ENCODE peak calls at places on chromosomes 3 and 15, in five cellular contexts. Z is fibroblast of pulmonary artery, G is psoas muscle, D is lower leg skin, B is foreskin fibroblast. F is an unnamed sample.

GRCh38 chr15:79901958-79902357 is 5.1 kb upstream of the MTHFS start:
- DNase-seq in Z (peak), G (no peak), D (no peak), B (no peak), F (no peak)

GRCh38 chr3:39144748-39145380 is 8.5 kb downstream of the CSRNP1 start:
- DNase-seq in Z (no peak), G (no peak), D (peak), B (no peak), F (no peak)

GRCh38 chr3:143078883-143079282 is 40.7 kb upstream of the CHST2 start:
- DNase-seq in Z (peak), G (no peak), D (no peak), B (peak), F (no peak)

GRCh38 chr3:128969993-128970740 is 23.7 kb downstream of the CFAP92 start:
- DNase-seq in Z (peak), G (peak), D (no peak), B (peak), F (peak)

GRCh38 chr3:140198242-140198641 is 263.3 kb downstream of the CLSTN2 start:
- DNase-seq in Z (no peak), G (no peak), D (no peak), B (no peak), F (no peak)

GRCh38 chr3:186826316-186826977 is 16.1 kb upstream of the ADIPOQ start:
- DNase-seq in Z (no peak), G (no peak), D (peak), B (peak), F (no peak)

GRCh38 chr3:101574388-101575156 is 592 bp downstream of the PCNP start:
- DNase-seq in Z (peak), G (peak), D (peak), B (peak), F (peak)

GRCh38 chr3:169787120-169787519 is 13.9 kb downstream of the MYNN start:
- DNase-seq in Z (no peak), G (no peak), D (no peak), B (no peak), F (no peak)

GRCh38 chr15:25170781-25171110 is 216.0 kb downstream of the SNRPN start:
- DNase-seq in Z (no peak), G (no peak), D (no peak), B (no peak), F (no peak)

GRCh38 chr3:57956119-57956832 is 51.9 kb upstream of the FLNB start:
- DNase-seq in Z (peak), G (no peak), D (no peak), B (peak), F (no peak)

GRCh38 chr3:18989237-18989812 is 159.0 kb upstream of the KCNH8 start:
- DNase-seq in Z (no peak), G (no peak), D (no peak), B (no peak), F (no peak)

GRCh38 chr3:15858547-15859506 is 61.0 kb upstream of the ANKRD28 start:
- DNase-seq in Z (no peak), G (peak), D (peak), B (peak), F (no peak)

GRCh38 chr3:53188720-53189119 is 27.7 kb downstream of the PRKCD start:
- DNase-seq in Z (no peak), G (peak), D (no peak), B (no peak), F (no peak)

GRCh38 chr3:30300844-30301243 is 305.6 kb upstream of the TGFBR2 start:
- DNase-seq in Z (no peak), G (no peak), D (no peak), B (no peak), F (no peak)

GRCh38 chr3:77906102-77906709 is 866.3 kb downstream of the ROBO2 start:
- DNase-seq in Z (no peak), G (no peak), D (no peak), B (no peak), F (no peak)

GRCh38 chr3:195806916-195807231 is 4.9 kb downstream of the MUC4 start:
- DNase-seq in Z (no peak), G (no peak), D (no peak), B (no peak), F (no peak)

GRCh38 chr3:122476532-122476931 is 38.2 kb downstream of the KPNA1 start:
- DNase-seq in Z (no peak), G (no peak), D (no peak), B (no peak), F (no peak)

GRCh38 chr3:69700949-69701348 is 38.3 kb upstream of the MITF start:
- DNase-seq in Z (no peak), G (no peak), D (no peak), B (no peak), F (no peak)

GRCh38 chr3:139427283-139428060 is 38.0 kb upstream of the COPB2 start:
- DNase-seq in Z (peak), G (no peak), D (no peak), B (peak), F (peak)

GRCh38 chr15:63553388-63553791 is 43.8 kb upstream of the FBXL22 start:
- DNase-seq in Z (peak), G (no peak), D (no peak), B (peak), F (peak)
- H3K4me3 ChIP-seq in Z (peak), G (no peak), D (no peak), B (peak), F (no peak)

DNA sequence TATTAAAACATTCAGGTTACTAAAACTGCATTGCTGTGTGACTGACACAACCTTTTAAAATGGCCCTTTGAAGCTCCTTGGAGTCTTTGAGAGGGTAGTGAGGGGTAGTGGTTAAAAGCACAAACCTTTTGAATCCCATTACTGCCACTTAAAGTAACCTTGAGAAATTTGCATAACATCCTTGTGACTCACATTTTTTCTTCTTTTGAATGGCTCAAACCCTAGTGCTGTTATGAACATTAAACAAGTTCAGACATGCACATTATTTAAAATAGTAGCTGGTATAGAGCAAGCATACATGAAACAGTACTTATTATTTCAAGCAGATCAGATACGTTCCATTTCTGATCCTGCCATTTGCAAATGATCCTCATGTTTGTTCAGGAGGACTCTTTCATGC is 3.7 kb upstream of the CLDN1 start:
- DNase-seq in Z (peak), G (no peak), D (no peak), B (peak), F (no peak)
- H3K4me3 ChIP-seq in Z (no peak), G (no peak), D (no peak), B (no peak), F (no peak)

DNA sequence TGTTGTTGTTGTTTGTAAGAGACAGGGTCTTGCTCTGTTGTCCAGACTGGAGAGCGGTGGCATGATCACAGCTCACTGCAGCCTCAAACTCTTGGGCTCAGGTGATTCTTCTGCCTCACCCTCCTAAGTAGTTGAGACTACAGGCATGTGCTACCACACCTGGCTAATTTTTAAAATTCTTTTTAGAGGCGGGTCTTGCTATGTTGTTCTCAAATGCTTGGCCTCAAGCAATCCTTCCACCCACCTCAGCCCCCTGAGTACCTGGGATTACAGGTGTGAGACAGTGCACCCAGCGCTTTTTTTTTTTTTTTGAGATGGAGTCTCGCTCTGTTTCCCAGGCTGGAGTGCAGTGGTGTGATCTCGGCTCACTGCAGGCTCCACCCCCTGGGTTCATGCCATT is 46.7 kb downstream of the TMOD3 start:
- DNase-seq in Z (no peak), G (no peak), D (no peak), B (no peak), F (no peak)
- H3K4me3 ChIP-seq in Z (no peak), G (no peak), D (no peak), B (no peak), F (no peak)

DNA sequence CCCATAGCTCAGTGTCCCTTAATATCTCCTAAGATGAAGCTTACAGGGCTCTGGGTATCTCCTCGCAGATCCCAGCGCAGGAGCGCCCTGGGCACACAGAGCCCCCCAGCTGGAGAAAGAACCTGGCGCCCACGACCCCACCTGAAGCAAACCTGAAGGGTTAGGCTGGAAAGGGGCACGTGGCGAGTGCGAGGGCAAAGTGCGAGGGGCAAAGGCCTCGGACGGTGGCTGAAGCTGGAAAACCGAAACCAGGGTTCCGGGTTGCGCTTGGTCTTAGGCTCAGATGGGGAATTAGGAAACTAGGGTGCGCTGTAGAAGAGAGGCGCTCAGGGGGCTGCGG is 3.9 kb downstream of the SOX14 start:
- DNase-seq in Z (no peak), G (peak), D (no peak), B (peak), F (no peak)
- H3K4me3 ChIP-seq in Z (peak), G (peak), D (peak), B (peak), F (peak)

GRCh38 chr3:108322352-108322751 is 26.0 kb downstream of the HHLA2 start:
- DNase-seq in Z (no peak), G (no peak), D (no peak), B (no peak), F (no peak)
- H3K4me3 ChIP-seq in Z (no peak), G (no peak), D (no peak), B (no peak), F (no peak)

DNA sequence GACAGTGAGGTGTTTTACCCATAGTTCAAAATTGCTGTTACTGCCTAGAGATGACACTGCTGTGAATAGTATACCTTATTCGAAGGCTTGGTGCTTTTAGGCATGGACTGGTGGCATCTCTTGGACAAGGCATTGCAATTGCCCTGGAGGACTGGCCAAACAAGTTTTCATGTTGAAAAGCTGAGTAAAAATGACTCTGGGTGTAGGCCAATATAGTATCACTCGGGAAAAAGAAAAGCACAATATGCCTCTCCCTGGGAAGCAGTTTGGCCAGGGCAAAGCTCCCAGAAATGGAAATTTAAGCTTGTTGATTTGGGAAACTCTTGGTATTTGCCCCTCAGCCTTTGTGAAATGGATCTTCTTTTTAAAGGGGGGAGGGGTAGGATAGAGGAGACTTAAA is 54.8 kb downstream of the ZNF609 start:
- DNase-seq in Z (no peak), G (no peak), D (no peak), B (no peak), F (no peak)
- H3K4me3 ChIP-seq in Z (no peak), G (no peak), D (no peak), B (no peak), F (no peak)

GRCh38 chr3:171811913-171812321 is 1.6 kb upstream of the PLD1 start:
- DNase-seq in Z (peak), G (no peak), D (no peak), B (peak), F (no peak)

GRCh38 chr3:171809513-171810277 is 588 bp downstream of the PLD1 start:
- DNase-seq in Z (peak), G (peak), D (peak), B (peak), F (no peak)

GRCh38 chr3:171810278-171811058 is at the start of gene PLD1:
- DNase-seq in Z (peak), G (peak), D (no peak), B (peak), F (no peak)

GRCh38 chr3:171812811-171813210 is 2.5 kb upstream of the PLD1 start:
- DNase-seq in Z (no peak), G (no peak), D (no peak), B (peak), F (no peak)

GRCh38 chr3:171811059-171811912 is 1.0 kb upstream of the PLD1 start:
- DNase-seq in Z (peak), G (no peak), D (no peak), B (peak), F (no peak)
- H3K4me3 ChIP-seq in Z (peak), G (peak), D (no peak), B (peak), F (no peak)

DNA sequence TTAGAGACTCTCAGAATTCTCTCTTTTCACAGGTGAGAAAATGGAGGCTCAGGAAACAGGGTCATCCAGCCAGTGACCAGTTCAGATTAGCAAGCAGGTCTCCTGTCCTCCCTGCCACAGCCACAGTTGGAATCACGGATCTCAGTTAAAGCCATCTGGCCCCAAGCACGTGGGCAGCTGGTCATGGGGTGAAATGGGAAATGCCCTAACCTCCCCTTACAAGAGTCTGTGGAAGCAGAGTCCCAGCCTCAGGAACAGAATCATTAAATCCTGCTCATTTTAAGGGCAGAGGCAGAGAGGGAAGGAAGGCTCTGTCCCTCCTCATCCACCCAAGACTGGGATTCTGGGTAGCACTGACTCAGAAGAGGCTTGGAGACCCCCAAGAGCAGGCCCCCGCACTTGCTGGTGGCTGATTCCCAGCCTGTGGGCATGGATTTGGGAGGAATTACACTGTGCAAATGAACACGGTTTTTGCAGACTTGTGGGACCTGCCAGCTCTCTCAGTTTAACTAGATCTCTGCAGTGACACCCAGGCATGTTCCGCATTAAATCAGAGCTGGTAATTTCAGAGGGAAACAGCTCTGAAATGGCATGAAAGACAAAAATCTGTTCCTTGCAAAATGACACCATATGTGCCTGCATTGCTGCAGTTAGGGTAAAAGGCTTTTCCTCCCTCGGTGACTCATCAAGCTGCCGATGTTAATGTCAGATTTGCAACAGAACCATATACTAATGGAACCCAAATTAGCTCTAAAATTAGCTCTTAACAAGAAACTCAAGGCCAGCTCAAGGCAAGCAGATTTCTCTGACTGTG is 89.0 kb downstream of the BDH1 start:
- DNase-seq in Z (peak), G (no peak), D (no peak), B (peak), F (no peak)
- H3K4me3 ChIP-seq in Z (peak), G (no peak), D (no peak), B (peak), F (no peak)

GRCh38 chr15:74158855-74159650 is 14.5 kb upstream of the ISLR start:
- DNase-seq in Z (no peak), G (no peak), D (no peak), B (no peak), F (no peak)

GRCh38 chr15:74157868-74158827 is 15.4 kb upstream of the ISLR start:
- DNase-seq in Z (no peak), G (no peak), D (no peak), B (no peak), F (no peak)

GRCh38 chr15:74156018-74156417 is 17.5 kb upstream of the ISLR start:
- DNase-seq in Z (no peak), G (no peak), D (no peak), B (no peak), F (no peak)

GRCh38 chr15:74159773-74160172 is 13.7 kb upstream of the ISLR start:
- DNase-seq in Z (no peak), G (no peak), D (no peak), B (no peak), F (no peak)

GRCh38 chr15:74156678-74157411 is 16.7 kb upstream of the ISLR start:
- DNase-seq in Z (peak), G (no peak), D (no peak), B (no peak), F (no peak)
- H3K4me3 ChIP-seq in Z (no peak), G (no peak), D (no peak), B (no peak), F (no peak)

F was measured in astrocyte of the cerebellum.